ENCODE peak calls at places on chromosomes 3 and 15, in ten cellular contexts. Y, R, B, N, I, E, Q, U, J and S are unnamed samples.

GRCh38 chr15:68497206-68497910 is 65.4 kb upstream of the ITGA11 start:
- DNase-seq in N (no peak), J (no peak), E (no peak), U (no peak), R (no peak), B (no peak), I (no peak), Y (no peak), Q (no peak), S (no peak)

GRCh38 chr3:33699275-33699674 is 18.8 kb downstream of the CLASP2 start:
- DNase-seq in U (no peak), Y (no peak), R (no peak), N (peak), B (no peak), E (no peak), I (no peak), J (no peak), Q (no peak), S (no peak)

GRCh38 chr3:194705227-194705626 is 19.5 kb downstream of the FAM43A start:
- DNase-seq in N (no peak), J (no peak), I (no peak), Q (no peak), R (no peak), U (no peak), E (no peak), B (no peak), Y (no peak), S (no peak)

GRCh38 chr3:170563712-170564423 is 22.0 kb downstream of the SLC7A14 start:
- DNase-seq in B (no peak), R (no peak), Y (peak), E (no peak), J (no peak), I (no peak), U (no peak), Q (peak), N (no peak), S (no peak)

GRCh38 chr3:149384911-149385321 is 7.5 kb upstream of the TM4SF1 start:
- DNase-seq in E (no peak), B (no peak), N (no peak), J (peak), U (no peak), Y (no peak), I (no peak), R (no peak), Q (no peak), S (no peak)

GRCh38 chr3:58120075-58120812 is 90.5 kb downstream of the DNASE1L3 start:
- DNase-seq in R (no peak), B (no peak), E (no peak), Q (no peak), U (no peak), Y (no peak), N (no peak), I (no peak), J (no peak), S (no peak)

GRCh38 chr3:42802876-42803799 is 1.2 kb downstream of the HIGD1A start:
- DNase-seq in I (no peak), Q (no peak), R (no peak), N (peak), B (peak), J (no peak), E (no peak), U (no peak), Y (peak), S (no peak)

GRCh38 chr15:39666671-39667070 is 85.8 kb downstream of the THBS1 start:
- DNase-seq in E (no peak), I (no peak), R (no peak), Y (no peak), Q (no peak), B (no peak), J (no peak), N (no peak), U (no peak), S (no peak)

GRCh38 chr15:52163321-52164190 is 27.6 kb downstream of the GNB5 start:
- DNase-seq in R (peak), B (peak), N (peak), I (no peak), Y (peak), Q (no peak), J (no peak), E (peak), U (no peak), S (no peak)

GRCh38 chr15:89761009-89761831 is 10.2 kb upstream of the MESP1 start:
- DNase-seq in I (peak), Y (no peak), B (no peak), Q (no peak), N (no peak), R (peak), E (no peak), J (peak), U (no peak), S (no peak)
- TF ChIP-seq CTCF in I (peak), Y (no peak), B (no peak), Q (no peak), N (peak), R (no peak), E (peak), J (peak), U (no peak), S (peak)

DNA sequence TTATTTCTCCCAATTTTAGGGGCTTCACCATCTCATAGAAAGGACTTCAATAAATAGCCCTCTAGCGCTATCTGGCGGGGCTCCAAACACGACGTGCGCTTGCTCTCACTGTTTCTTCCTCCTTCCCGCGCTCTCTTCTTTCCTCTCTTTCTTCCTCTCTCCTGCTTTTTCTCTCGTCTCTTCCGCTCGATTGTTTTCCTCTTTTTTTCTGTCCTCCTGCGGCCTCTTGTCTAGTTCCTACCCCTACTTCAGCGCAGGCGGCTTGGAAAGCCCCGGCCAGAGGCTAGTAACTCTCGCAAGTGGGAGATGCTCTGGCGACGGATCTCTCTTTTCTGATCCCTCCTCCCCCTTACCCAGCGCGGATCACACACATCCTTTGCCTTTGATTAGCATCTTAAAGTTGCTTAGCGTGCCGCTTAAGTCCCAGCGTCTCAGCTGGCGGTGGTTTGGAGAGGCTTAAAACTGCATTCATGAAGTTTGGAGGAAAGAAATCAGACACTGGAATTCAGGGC is 6.2 kb upstream of the MEIS2 start:
- DNase-seq in B (no peak), R (no peak), N (peak), I (no peak), E (no peak), U (no peak), Y (no peak), J (no peak), Q (no peak), S (no peak)
- TF ChIP-seq CTCF in B (peak), R (no peak), N (peak), I (no peak), E (no peak), U (peak), Y (peak), J (no peak), Q (peak), S (no peak)

GRCh38 chr3:9951598-9951961 is 628 bp downstream of the PRRT3 start:
- DNase-seq in U (no peak), Y (peak), N (no peak), R (no peak), B (no peak), J (no peak), I (no peak), E (no peak), Q (no peak), S (no peak)

GRCh38 chr3:9955067-9955502 is 2.9 kb upstream of the PRRT3 start:
- DNase-seq in R (no peak), U (no peak), B (no peak), J (no peak), Y (no peak), Q (no peak), E (no peak), N (no peak), I (no peak), S (no peak)

GRCh38 chr3:9955611-9956352 is 3.6 kb upstream of the PRRT3 start:
- DNase-seq in Y (no peak), E (no peak), Q (no peak), J (no peak), B (no peak), U (no peak), I (no peak), R (no peak), N (no peak), S (no peak)

GRCh38 chr3:9951962-9952805 is at the start of gene PRRT3:
- DNase-seq in E (peak), J (no peak), B (peak), Q (no peak), Y (peak), N (peak), I (no peak), U (no peak), R (no peak), S (peak)

GRCh38 chr3:9957214-9957613 is 5.0 kb upstream of the PRRT3 start:
- DNase-seq in Q (no peak), E (no peak), Y (no peak), R (peak), B (no peak), I (no peak), U (no peak), J (no peak), N (peak), S (no peak)
- TF ChIP-seq CTCF in Q (no peak), E (no peak), Y (peak), R (no peak), B (no peak), I (no peak), U (no peak), J (no peak), N (peak), S (no peak)

GRCh38 chr3:16183601-16184270 is 9.3 kb downstream of the GALNT15 start:
- DNase-seq in Q (no peak), N (no peak), Y (no peak), J (no peak), U (no peak), B (no peak), R (peak), E (no peak), I (no peak), S (no peak)
- TF ChIP-seq CTCF in Q (no peak), N (no peak), Y (no peak), J (no peak), U (no peak), B (no peak), R (no peak), E (no peak), I (no peak), S (no peak)

GRCh38 chr3:103991461-103992115 is 1375.1 kb upstream of the ALCAM start:
- DNase-seq in U (no peak), Y (no peak), E (no peak), J (peak), I (no peak), B (no peak), N (peak), R (no peak), Q (no peak), S (no peak)

DNA sequence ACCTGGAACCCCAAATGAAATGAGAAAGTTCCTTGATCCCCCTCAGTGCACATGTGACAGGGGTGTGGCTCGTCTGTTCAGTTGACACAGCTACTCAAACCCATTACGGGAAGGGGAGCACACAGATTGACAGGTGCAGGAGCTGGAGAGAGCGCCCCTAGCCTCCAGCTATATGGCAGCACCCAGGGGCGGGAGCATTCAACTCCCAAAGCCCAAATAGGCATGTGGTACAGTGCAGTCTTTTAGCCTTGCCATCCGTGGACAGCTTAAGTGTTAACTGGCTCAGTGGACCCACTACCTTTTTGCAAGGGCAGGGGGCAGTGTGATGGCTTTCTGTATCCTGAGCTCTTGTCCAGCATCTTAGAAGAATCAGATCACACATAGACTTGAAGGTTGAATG is 1374.2 kb upstream of the ALCAM start:
- DNase-seq in Q (no peak), J (no peak), N (no peak), Y (no peak), I (no peak), U (no peak), B (no peak), E (no peak), R (no peak), S (no peak)
- TF ChIP-seq CTCF in Q (peak), J (no peak), N (no peak), Y (no peak), I (no peak), U (no peak), B (no peak), E (no peak), R (no peak), S (no peak)

GRCh38 chr15:45441036-45441435 is 62.7 kb upstream of the GATM start:
- DNase-seq in R (no peak), E (no peak), B (no peak), Y (no peak), N (no peak), U (no peak), I (no peak), Q (no peak), J (no peak), S (no peak)
- TF ChIP-seq CTCF in R (no peak), E (no peak), B (no peak), Y (no peak), N (no peak), U (no peak), I (no peak), Q (no peak), J (no peak), S (no peak)

DNA sequence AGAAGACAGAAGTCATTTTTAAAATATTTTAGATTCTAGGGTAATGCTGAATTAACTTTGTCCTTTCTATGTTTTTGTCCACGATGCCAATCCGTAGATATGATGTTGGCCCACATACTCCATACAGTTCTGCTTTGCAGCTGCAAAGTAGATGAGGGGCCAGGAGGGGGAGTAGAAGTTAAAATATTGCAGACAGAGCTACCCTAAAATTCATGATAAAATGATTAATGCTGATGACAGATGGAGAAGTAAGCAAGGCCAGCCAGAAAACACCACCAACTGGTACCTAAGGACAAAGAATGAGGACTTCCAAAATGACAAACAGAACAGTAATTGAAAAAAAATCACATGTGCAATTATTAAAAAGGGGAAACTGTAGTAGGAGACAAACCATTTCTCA is 756.6 kb upstream of the ARPP21 start:
- DNase-seq in J (peak), Y (peak), R (no peak), I (no peak), U (no peak), B (no peak), E (no peak), N (peak), Q (no peak), S (no peak)
- TF ChIP-seq CTCF in J (no peak), Y (no peak), R (no peak), I (no peak), U (peak), B (peak), E (no peak), N (peak), Q (no peak), S (no peak)

DNA sequence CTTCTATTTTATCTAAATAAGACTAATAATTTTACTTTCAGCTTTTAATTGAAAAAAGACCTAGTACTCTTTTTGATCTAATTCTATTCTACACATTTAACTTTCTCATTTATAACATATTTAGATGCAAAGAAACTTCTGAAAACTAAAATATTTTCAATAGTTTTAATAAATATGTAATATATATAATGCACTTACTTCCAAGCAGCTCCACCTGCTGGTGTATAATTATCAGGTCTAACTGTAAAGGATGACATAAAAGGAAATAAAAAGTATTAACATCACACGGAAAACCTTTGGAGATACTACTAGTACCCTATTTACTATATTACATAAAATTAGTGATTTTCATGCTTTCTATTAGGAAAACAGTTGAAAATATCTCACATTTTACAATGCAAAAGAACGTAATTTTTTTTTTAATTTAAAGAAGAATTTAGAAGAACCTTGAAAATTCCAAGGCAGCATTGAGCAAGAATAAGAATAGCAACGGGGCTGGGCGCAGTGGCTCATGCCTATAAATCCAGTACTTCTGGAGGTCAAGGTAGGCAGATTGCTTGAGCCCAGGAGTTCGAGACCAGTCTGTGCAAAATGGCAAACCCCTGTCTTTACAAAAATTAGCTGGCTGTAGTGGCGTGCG is 10.2 kb downstream of the PLSCR5 start:
- DNase-seq in U (no peak), R (no peak), B (no peak), N (peak), Y (no peak), Q (no peak), J (no peak), I (no peak), E (no peak), S (no peak)
- TF ChIP-seq CTCF in U (peak), R (no peak), B (peak), N (peak), Y (peak), Q (no peak), J (peak), I (peak), E (peak), S (peak)

GRCh38 chr15:62440731-62441130 is 275.6 kb upstream of the C2CD4B start:
- DNase-seq in B (no peak), I (no peak), R (no peak), Y (no peak), N (no peak), J (no peak), E (no peak), Q (no peak), U (no peak), S (no peak)
- TF ChIP-seq CTCF in B (no peak), I (no peak), R (no peak), Y (no peak), N (no peak), J (no peak), E (no peak), Q (no peak), U (no peak), S (no peak)

DNA sequence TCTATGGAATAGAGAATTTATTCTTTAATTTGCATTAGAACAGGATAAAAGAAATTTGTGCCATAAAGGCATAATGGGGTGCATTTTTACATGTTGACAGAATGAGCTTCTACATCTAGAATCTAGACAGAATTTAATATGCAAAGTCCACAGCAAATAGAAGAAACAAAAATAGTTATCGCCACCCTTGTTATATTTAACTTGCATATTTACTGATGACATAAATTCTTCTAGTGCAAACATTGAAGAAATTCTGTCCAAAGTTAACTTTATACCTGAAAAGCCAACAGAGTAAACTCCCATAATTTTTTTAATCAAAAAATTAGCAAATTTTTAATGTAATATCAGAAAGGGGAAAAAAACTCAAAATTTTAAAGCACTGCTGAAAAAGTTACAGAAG is 213.7 kb upstream of the ALCAM start:
- DNase-seq in R (no peak), I (no peak), E (no peak), Y (no peak), U (no peak), N (no peak), J (no peak), B (no peak), Q (no peak), S (no peak)
- TF ChIP-seq CTCF in R (no peak), I (no peak), E (no peak), Y (no peak), U (no peak), N (no peak), J (no peak), B (no peak), Q (no peak), S (no peak)